ENCODE peak calls at places on chromosome 17, in nine cellular contexts. M, P, I, K, B, Q, V, U and L are unnamed samples. For H3K4me1, the result is how much of the 10 kb centered on the place peaks cover.

GRCh38 chr17:50922107-50922506 is 56.0 kb upstream of the TOB1 start:
- DNase-seq in V (no peak), P (no peak), K (peak), I (no peak), U (no peak), M (no peak), Q (no peak), B (peak), L (no peak)

GRCh38 chr17:12627776-12628491 is 37.8 kb upstream of the MYOCD start:
- DNase-seq in Q (no peak), P (no peak), I (no peak), B (peak), U (peak), M (no peak), K (no peak), V (peak), L (no peak)

GRCh38 chr17:76363107-76363801 is 9.5 kb upstream of the PRPSAP1 start:
- DNase-seq in B (no peak), P (no peak), K (no peak), V (peak), I (no peak), Q (no peak), U (no peak), M (no peak), L (no peak)

GRCh38 chr17:18185391-18185790 is 1.8 kb downstream of the ALKBH5 start:
- DNase-seq in U (peak), I (no peak), V (no peak), B (peak), M (no peak), K (peak), P (no peak), Q (peak), L (no peak)

GRCh38 chr17:43382776-43383175 is 16.0 kb upstream of the ARL4D start:
- DNase-seq in V (no peak), K (no peak), B (no peak), M (no peak), Q (no peak), P (no peak), I (no peak), U (no peak), L (no peak)

GRCh38 chr17:61594294-61594825 is 3.3 kb upstream of the NACA2 start:
- DNase-seq in U (peak), P (no peak), I (no peak), Q (peak), M (no peak), K (peak), V (no peak), B (no peak), L (no peak)

GRCh38 chr17:14986127-14986526 is 279.0 kb downstream of the PMP22 start:
- DNase-seq in K (no peak), Q (no peak), V (no peak), M (no peak), P (no peak), B (peak), I (no peak), U (no peak), L (no peak)

GRCh38 chr17:30092886-30093285 is 23.7 kb upstream of the NSRP1 start:
- DNase-seq in I (no peak), K (peak), V (no peak), M (no peak), P (no peak), B (no peak), Q (no peak), U (no peak), L (no peak)

GRCh38 chr17:30600830-30601494 is 123.8 kb downstream of the GOSR1 start:
- DNase-seq in M (no peak), I (no peak), P (peak), V (peak), B (peak), U (peak), K (peak), Q (peak), L (no peak)

GRCh38 chr17:31414590-31414918 is 23.1 kb downstream of the RAB11FIP4 start:
- DNase-seq in P (no peak), U (no peak), V (no peak), M (no peak), K (no peak), Q (no peak), B (no peak), I (peak), L (no peak)

GRCh38 chr17:68357886-68358285 is 66.6 kb downstream of the ARSG start:
- DNase-seq in I (no peak), V (no peak), P (no peak), M (no peak), U (no peak), K (no peak), Q (no peak), B (no peak), L (no peak)

GRCh38 chr17:18033442-18034099 is 5.4 kb downstream of the ATPAF2 start:
- DNase-seq in V (peak), P (peak), I (peak), K (peak), Q (peak), B (peak), U (peak), M (peak), L (peak)

GRCh38 chr17:57273471-57273870 is 17.1 kb downstream of the MSI2 start:
- DNase-seq in P (no peak), B (no peak), V (no peak), Q (no peak), I (no peak), K (no peak), U (peak), M (no peak), L (no peak)

GRCh38 chr17:57603978-57604377 is 141.1 kb downstream of the CCDC182 start:
- DNase-seq in B (no peak), P (no peak), U (no peak), V (peak), Q (no peak), I (no peak), K (no peak), M (no peak), L (no peak)

GRCh38 chr17:14940946-14941280 is 324.2 kb downstream of the PMP22 start:
- DNase-seq in M (no peak), Q (peak), B (no peak), K (peak), U (no peak), V (no peak), I (no peak), P (no peak), L (no peak)

GRCh38 chr17:38844261-38844757 is 9.2 kb downstream of the RPL23 start:
- DNase-seq in U (peak), B (no peak), I (no peak), V (peak), Q (no peak), K (peak), P (no peak), M (no peak), L (no peak)

GRCh38 chr17:68658999-68659780 is 58.0 kb upstream of the FAM20A start:
- DNase-seq in I (no peak), Q (no peak), U (no peak), B (no peak), M (no peak), K (no peak), V (no peak), P (no peak), L (no peak)

GRCh38 chr17:32519769-32520701 is 33.2 kb downstream of the CDK5R1 start:
- DNase-seq in V (no peak), U (peak), B (no peak), P (no peak), M (no peak), K (peak), Q (no peak), I (peak), L (peak)

GRCh38 chr17:31392002-31392855 is 754 bp downstream of the RAB11FIP4 start:
- DNase-seq in M (no peak), Q (no peak), B (no peak), I (peak), K (no peak), V (no peak), U (no peak), P (no peak), L (peak)

GRCh38 chr17:41446806-41447205 is 6.0 kb upstream of the KRT38 start:
- DNase-seq in P (no peak), M (no peak), V (no peak), B (peak), U (peak), K (peak), Q (peak), I (no peak), L (no peak)

GRCh38 chr17:57166803-57167202 is 81.8 kb downstream of the AKAP1 start:
- DNase-seq in K (no peak), V (no peak), P (no peak), I (peak), U (no peak), M (peak), Q (peak), B (no peak), L (peak)

GRCh38 chr17:57406131-57406980 is 150.0 kb downstream of the MSI2 start:
- DNase-seq in V (no peak), I (no peak), B (peak), M (no peak), Q (peak), P (peak), K (peak), U (peak), L (no peak)

GRCh38 chr17:78226055-78226751 is 5.2 kb upstream of the TMEM235 start:
- DNase-seq in B (no peak), P (no peak), M (no peak), V (no peak), K (no peak), U (no peak), I (no peak), Q (no peak), L (peak)

GRCh38 chr17:45221081-45221996 is at the start of gene FMNL1:
- DNase-seq in Q (peak), I (no peak), B (no peak), U (no peak), K (peak), P (peak), V (no peak), M (no peak), L (peak)

GRCh38 chr17:68248199-68248825 is 469 bp downstream of the AMZ2 start:
- DNase-seq in Q (peak), M (no peak), P (no peak), U (peak), I (no peak), K (peak), V (no peak), B (peak), L (no peak)

GRCh38 chr17:45640141-45640850 is 143.8 kb upstream of the CRHR1 start:
- DNase-seq in B (peak), U (peak), K (peak), I (peak), Q (peak), V (peak), P (peak), M (peak), L (peak)

GRCh38 chr17:37490638-37491614 is 1.2 kb downstream of the DUSP14 start:
- DNase-seq in B (peak), P (peak), V (no peak), I (peak), M (peak), Q (peak), K (peak), U (peak), L (peak)

DNA sequence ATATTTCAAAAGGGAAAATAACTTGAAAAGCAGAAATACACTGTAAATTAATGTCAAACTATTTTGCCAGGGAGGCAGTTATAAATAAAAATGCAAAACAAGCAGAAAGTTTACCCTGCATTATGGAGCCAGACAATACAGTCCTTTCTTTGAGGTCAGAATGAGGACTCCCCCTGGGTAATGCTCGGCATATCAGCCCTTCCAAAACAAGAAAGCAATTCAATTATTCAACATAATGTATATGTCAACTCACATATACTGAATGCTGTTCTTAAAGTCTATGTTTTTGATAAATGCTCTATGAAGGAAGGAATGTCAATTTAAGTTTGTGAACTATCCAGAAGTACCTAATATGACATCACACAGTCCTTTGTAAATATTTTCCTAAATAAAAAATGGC is 72.4 kb downstream of the TTC19 start:
- DNase-seq in K (no peak), M (no peak), Q (no peak), P (no peak), I (no peak), B (no peak), U (no peak), V (no peak), L (no peak)
- H3K9ac ChIP-seq in K (no peak), M (no peak), Q (no peak), P (no peak), I (no peak), B (no peak), U (no peak), V (no peak), L (no peak)

GRCh38 chr17:49756323-49756722 is 7.6 kb downstream of the FAM117A start:
- DNase-seq in M (no peak), B (no peak), V (no peak), U (no peak), K (no peak), I (no peak), Q (no peak), P (no peak), L (no peak)

GRCh38 chr17:49756805-49757496 is 7.0 kb downstream of the FAM117A start:
- DNase-seq in I (no peak), P (no peak), V (no peak), M (no peak), Q (no peak), B (no peak), K (no peak), U (no peak), L (no peak)

GRCh38 chr17:49760296-49760695 is 3.6 kb downstream of the FAM117A start:
- DNase-seq in K (no peak), P (no peak), Q (no peak), I (no peak), U (no peak), M (no peak), B (no peak), V (no peak), L (no peak)

GRCh38 chr17:49760909-49761558 is 2.9 kb downstream of the FAM117A start:
- DNase-seq in B (no peak), I (no peak), K (no peak), P (peak), Q (no peak), V (no peak), U (no peak), M (no peak), L (no peak)

DNA sequence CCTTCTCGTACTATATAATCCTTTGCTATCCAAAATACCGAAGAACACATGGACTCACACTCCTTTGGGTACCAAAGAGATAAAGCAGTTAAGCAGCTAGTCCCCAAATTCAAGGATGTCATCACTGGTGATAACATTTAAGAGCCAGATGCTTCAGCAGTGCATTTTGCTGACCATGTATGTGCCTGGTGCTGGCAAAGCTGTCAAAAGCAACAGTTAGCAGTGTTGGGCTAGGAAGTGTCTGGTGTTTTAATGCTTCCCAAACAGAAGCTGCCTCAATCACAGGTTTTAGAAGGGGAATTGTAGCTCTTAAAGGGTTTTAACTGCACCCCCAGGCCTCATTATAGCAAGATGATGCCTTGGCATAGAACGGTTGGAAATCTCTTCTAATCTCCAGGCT is 4.7 kb downstream of the FAM117A start:
- DNase-seq in V (no peak), P (no peak), I (no peak), B (no peak), Q (no peak), U (no peak), K (no peak), M (no peak), L (no peak)
- H3K4me1 ChIP-seq in V (under half), P (half or more), I (under half), B (under half), Q (under half), U (under half), K (under half), M (under half), L (under half)

DNA sequence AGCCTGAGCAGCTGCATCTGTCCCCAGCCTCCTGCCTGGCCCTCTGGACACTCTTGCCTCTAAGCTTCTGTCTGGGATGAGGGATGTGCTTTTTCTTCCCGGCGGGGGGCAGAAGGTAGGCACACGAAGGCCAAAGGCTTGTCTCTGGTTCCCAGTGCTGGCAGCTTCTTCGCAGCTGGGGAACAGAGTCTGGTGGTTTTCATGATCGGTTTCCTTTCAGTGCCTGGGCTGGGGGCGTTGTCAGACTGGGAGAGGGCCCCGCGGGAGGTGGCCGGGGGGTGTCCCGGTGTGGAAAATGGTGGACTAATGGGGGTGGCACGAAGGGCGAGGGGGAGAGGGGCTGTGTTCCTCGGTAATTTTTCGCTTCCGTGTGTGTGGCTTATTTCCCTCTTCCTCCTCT is 988 bp downstream of the RAP1GAP2 start:
- DNase-seq in K (no peak), V (no peak), Q (no peak), B (no peak), M (no peak), P (no peak), I (no peak), U (no peak), L (no peak)
- H3K27ac ChIP-seq in K (no peak), V (no peak), Q (no peak), B (no peak), M (no peak), P (no peak), I (no peak), U (no peak), L (no peak)

GRCh38 chr17:7444682-7445010 is 215 bp upstream of the CHRNB1 start:
- DNase-seq in B (no peak), I (no peak), Q (no peak), P (no peak), M (no peak), K (no peak), U (no peak), V (no peak), L (no peak)
- H3K9ac ChIP-seq in B (no peak), I (no peak), Q (no peak), P (no peak), M (no peak), K (no peak), U (no peak), V (no peak), L (no peak)

DNA sequence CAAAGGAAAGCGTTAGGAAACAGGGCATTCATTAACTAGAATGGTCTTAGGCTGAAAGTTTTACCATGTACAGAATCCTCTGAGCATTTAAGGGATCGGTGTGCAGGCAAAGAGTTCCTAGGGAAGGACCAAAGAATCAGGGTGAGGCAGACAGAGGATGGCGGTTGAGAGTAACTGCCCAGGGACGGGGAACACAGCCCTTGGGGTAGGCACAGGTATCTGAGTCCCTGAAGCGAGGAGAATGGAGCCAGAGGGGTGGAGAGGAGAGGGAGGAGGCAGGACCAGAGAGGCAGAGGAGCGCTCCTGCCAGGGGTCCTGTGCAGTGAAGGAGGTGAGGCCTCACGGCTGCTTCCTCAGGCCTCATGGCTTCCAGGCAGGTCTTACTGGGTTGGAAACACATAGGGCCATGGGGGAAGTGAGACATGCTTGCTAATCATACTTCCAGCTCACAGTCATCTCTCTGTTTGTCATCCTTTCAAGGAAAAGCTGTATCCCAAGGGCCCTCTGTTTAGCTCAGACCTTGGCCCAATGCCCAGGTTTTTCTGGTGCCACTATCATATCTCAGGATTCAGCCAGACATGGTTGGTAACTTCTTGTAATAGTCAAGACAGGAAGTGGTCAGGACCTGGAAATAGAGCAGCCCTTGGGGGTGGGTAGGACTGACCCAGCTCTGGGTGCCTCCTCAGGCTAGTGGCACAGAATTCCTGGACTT is 13.8 kb upstream of the ITGB3 start:
- DNase-seq in M (peak), B (peak), V (peak), U (peak), Q (peak), K (peak), P (peak), I (no peak), L (no peak)
- H3K4me1 ChIP-seq in M (under half), B (under half), V (under half), U (under half), Q (under half), K (under half), P (under half), I (under half), L (under half)

DNA sequence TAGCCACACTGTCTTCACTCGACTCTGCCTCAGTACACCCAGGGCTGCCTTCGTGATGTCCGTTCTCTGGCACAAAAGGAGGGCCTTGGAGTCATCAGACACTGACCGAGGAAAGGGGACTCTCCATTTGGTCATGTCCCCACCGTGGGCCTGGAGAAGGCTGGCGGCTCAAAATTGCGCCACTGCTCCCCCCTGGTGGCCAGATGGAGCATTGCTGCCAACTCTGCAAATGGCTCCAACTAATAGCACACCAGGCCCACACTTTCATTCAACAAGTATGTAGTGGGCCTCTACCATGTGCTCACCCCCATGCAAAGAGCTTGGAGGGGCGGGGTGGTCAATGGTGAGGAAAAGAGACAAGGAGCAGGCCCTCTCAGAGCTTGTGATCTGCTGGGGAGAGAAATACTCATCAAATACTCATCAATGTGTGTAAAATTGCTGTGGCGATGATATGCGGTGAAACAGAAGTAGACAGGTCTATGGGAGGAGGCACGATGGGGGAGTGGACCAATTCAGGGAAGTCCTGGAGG is 5.2 kb upstream of the GRIN2C start:
- DNase-seq in K (peak), P (peak), M (peak), U (peak), V (peak), Q (peak), B (peak), I (peak), L (peak)
- H3K27ac ChIP-seq in K (no peak), P (peak), M (peak), U (no peak), V (no peak), Q (no peak), B (no peak), I (no peak), L (no peak)

DNA sequence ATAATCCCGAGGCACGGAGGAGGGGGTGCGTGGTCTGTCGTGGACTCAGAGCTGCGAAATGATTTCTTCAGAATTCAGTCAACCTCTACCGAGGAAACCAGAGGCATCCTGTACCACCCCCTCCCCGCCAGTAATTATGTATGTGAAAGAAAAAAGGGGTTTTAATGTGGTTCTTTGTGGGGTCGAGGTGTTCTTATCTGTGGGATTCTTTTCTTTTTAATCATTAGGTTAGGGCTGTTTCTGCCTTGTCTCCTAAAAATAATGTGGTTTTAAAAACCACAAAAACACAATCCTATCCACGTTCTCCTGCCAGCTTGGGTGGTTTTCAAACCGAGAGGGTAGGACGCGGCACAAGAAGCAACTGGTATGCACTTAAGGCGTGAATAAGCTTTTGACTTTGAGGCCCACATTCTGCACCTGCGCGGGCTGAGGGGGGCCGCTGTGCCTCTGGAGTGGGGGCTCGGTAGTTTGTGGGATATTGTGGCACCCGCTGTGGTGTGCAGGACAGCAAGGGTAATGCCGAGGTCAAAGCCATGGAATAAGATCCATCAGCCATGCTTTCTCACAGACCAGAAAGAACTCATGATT is 1.0 kb downstream of the SLC47A1 start:
- DNase-seq in M (no peak), K (no peak), V (no peak), B (no peak), Q (no peak), U (peak), I (no peak), P (no peak), L (no peak)
- H3K9ac ChIP-seq in M (no peak), K (no peak), V (no peak), B (no peak), Q (no peak), U (no peak), I (no peak), P (no peak), L (no peak)

GRCh38 chr17:1488826-1489275 is 3.6 kb downstream of the MYO1C start:
- DNase-seq in M (no peak), K (no peak), U (no peak), P (no peak), Q (no peak), I (no peak), V (no peak), B (no peak), L (no peak)
- H3K4me1 ChIP-seq in M (under half), K (under half), U (under half), P (under half), Q (under half), I (under half), V (half or more), B (under half), L (under half)